ENCODE peak calls at places on chromosomes 12 and 14, in four cellular contexts. U is DND-41, Z is C1 segment of cervical spinal cord, Q is hepatic stellate cell. R is an unnamed sample.

GRCh38 chr14:67934087-67934486 is 114.5 kb downstream of the RAD51B start:
- DNase-seq in Q (peak; percentile 61), Z (no peak), U (peak; percentile 45), R (peak; percentile 94)

GRCh38 chr14:40674503-40674902 is 932.2 kb upstream of the LRFN5 start:
- DNase-seq in Z (no peak), U (no peak), Q (no peak), R (no peak)

GRCh38 chr12:39144613-39145061 is 239.2 kb upstream of the CPNE8 start:
- DNase-seq in U (no peak), Z (no peak), Q (no peak), R (no peak)

GRCh38 chr14:60090864-60091519 is 731 bp upstream of the PCNX4 start:
- DNase-seq in Q (peak; percentile 61), Z (peak; percentile 37), U (peak; percentile 41), R (peak; percentile 37)

GRCh38 chr14:103743691-103744090 is 28.1 kb downstream of the ZFYVE21 start:
- DNase-seq in U (no peak), Z (no peak), Q (no peak), R (no peak)

GRCh38 chr12:84355561-84355960 is 557.0 kb downstream of the SLC6A15 start:
- DNase-seq in Q (no peak), U (no peak), Z (no peak), R (no peak)

GRCh38 chr12:98646165-98646764 is 1.2 kb downstream of the APAF1 start:
- DNase-seq in Q (peak; percentile 9), Z (no peak), U (no peak), R (no peak)

GRCh38 chr14:57833304-57833703 is 32.6 kb downstream of the SLC35F4 start:
- DNase-seq in Z (peak; percentile 13), Q (no peak), U (no peak), R (no peak)

GRCh38 chr12:71521125-71521524 is 81.5 kb downstream of the LGR5 start:
- DNase-seq in U (no peak), Z (no peak), Q (no peak), R (no peak)

GRCh38 chr12:16258963-16259362 is 18.5 kb downstream of the SLC15A5 start:
- DNase-seq in Z (no peak), U (no peak), Q (no peak), R (no peak)

GRCh38 chr12:34218193-34219045 is 196.1 kb downstream of the ALG10 start:
- DNase-seq in Q (peak; percentile 40), Z (peak; percentile 4), U (peak; percentile 66), R (peak; percentile 66)

GRCh38 chr12:89181271-89181920 is 170.9 kb downstream of the DUSP6 start:
- DNase-seq in U (no peak), Z (no peak), Q (peak; percentile 4), R (no peak)

R was measured in Jurkat, Clone E6-1.